ENCODE peak calls at places on chromosomes 16 and 17, in four cellular contexts. One of them, this sample, is unnamed. For H3K27me3, H3K9me3 and H3K4me1, the result is how much of the 10 kb centered on the place peaks cover.

GRCh38 chr17:61504697-61505096 is 52.5 kb downstream of the TBX4 start:
- DNase-seq in heart right ventricle: no peak
- DNase-seq in cardiac muscle cell: no peak
- DNase-seq in tibial nerve: no peak
- DNase-seq in this sample: no peak

GRCh38 chr17:20944014-20944905 is 98.6 kb downstream of the USP22 start:
- DNase-seq in heart right ventricle: no peak
- DNase-seq in cardiac muscle cell: peak
- DNase-seq in tibial nerve: no peak
- DNase-seq in this sample: no peak

GRCh38 chr16:49482690-49483089 is 109.1 kb downstream of the C16orf78 start:
- DNase-seq in heart right ventricle: no peak
- DNase-seq in cardiac muscle cell: no peak
- DNase-seq in tibial nerve: no peak
- DNase-seq in this sample: no peak

GRCh38 chr16:11254913-11255736 is 879 bp downstream of the SOCS1 start:
- DNase-seq in heart right ventricle: peak
- DNase-seq in cardiac muscle cell: peak
- DNase-seq in tibial nerve: no peak
- DNase-seq in this sample: peak

GRCh38 chr17:69235338-69236058 is 6.9 kb upstream of the ABCA10 start:
- DNase-seq in heart right ventricle: peak
- DNase-seq in cardiac muscle cell: peak
- DNase-seq in tibial nerve: peak
- DNase-seq in this sample: peak

GRCh38 chr16:67786491-67786890 is 19.9 kb downstream of the RANBP10 start:
- DNase-seq in heart right ventricle: no peak
- DNase-seq in cardiac muscle cell: no peak
- DNase-seq in tibial nerve: no peak
- DNase-seq in this sample: no peak

GRCh38 chr16:70483426-70483825 is 29.0 kb downstream of the FCSK start:
- DNase-seq in heart right ventricle: no peak
- DNase-seq in cardiac muscle cell: no peak
- DNase-seq in tibial nerve: no peak
- DNase-seq in this sample: no peak

GRCh38 chr17:45171338-45172231 is 9.9 kb downstream of the HEXIM2 start:
- DNase-seq in heart right ventricle: no peak
- DNase-seq in cardiac muscle cell: peak
- DNase-seq in tibial nerve: no peak
- DNase-seq in this sample: no peak

GRCh38 chr16:29312835-29313558 is 93.5 kb downstream of the NPIPB11 start:
- DNase-seq in heart right ventricle: no peak
- DNase-seq in cardiac muscle cell: no peak
- DNase-seq in tibial nerve: no peak
- DNase-seq in this sample: peak

GRCh38 chr16:30621765-30622164 is 11.6 kb upstream of the ZNF689 start:
- DNase-seq in heart right ventricle: no peak
- DNase-seq in cardiac muscle cell: no peak
- DNase-seq in tibial nerve: no peak
- DNase-seq in this sample: no peak

GRCh38 chr17:43006639-43007551 is at the start of gene IFI35:
- DNase-seq in heart right ventricle: peak
- DNase-seq in cardiac muscle cell: peak
- DNase-seq in tibial nerve: peak
- DNase-seq in this sample: peak

GRCh38 chr16:9364721-9365693 is 273.6 kb downstream of the HAPSTR1 start:
- DNase-seq in heart right ventricle: peak
- DNase-seq in cardiac muscle cell: no peak
- DNase-seq in tibial nerve: peak
- DNase-seq in this sample: no peak

GRCh38 chr16:80563807-80564206 is 23.0 kb downstream of the DYNLRB2 start:
- DNase-seq in heart right ventricle: no peak
- DNase-seq in cardiac muscle cell: no peak
- DNase-seq in tibial nerve: no peak
- DNase-seq in this sample: no peak

GRCh38 chr16:69798466-69798865 is 36.3 kb downstream of the WWP2 start:
- DNase-seq in heart right ventricle: no peak
- DNase-seq in cardiac muscle cell: peak
- DNase-seq in tibial nerve: no peak
- DNase-seq in this sample: peak

GRCh38 chr16:17572145-17572544 is 101.4 kb upstream of the XYLT1 start:
- DNase-seq in heart right ventricle: no peak
- DNase-seq in cardiac muscle cell: no peak
- DNase-seq in tibial nerve: no peak
- DNase-seq in this sample: no peak

GRCh38 chr17:81336296-81336929 is 41.3 kb upstream of the SLC38A10 start:
- DNase-seq in heart right ventricle: no peak
- DNase-seq in cardiac muscle cell: no peak
- DNase-seq in tibial nerve: no peak
- DNase-seq in this sample: peak

GRCh38 chr17:58822148-58823050 is 66.7 kb downstream of the PPM1E start:
- DNase-seq in heart right ventricle: no peak
- DNase-seq in cardiac muscle cell: no peak
- DNase-seq in tibial nerve: no peak
- DNase-seq in this sample: peak

GRCh38 chr17:77840156-77840555 is 118.3 kb upstream of the TNRC6C start:
- DNase-seq in heart right ventricle: no peak
- DNase-seq in cardiac muscle cell: no peak
- DNase-seq in tibial nerve: no peak
- DNase-seq in this sample: no peak

GRCh38 chr17:81397314-81398169 is 2.3 kb downstream of the BAHCC1 start:
- DNase-seq in heart right ventricle: no peak
- DNase-seq in cardiac muscle cell: peak
- DNase-seq in tibial nerve: no peak
- DNase-seq in this sample: peak

GRCh38 chr17:43334744-43335400 is 63.9 kb upstream of the ARL4D start:
- DNase-seq in heart right ventricle: no peak
- DNase-seq in cardiac muscle cell: peak
- DNase-seq in tibial nerve: no peak
- DNase-seq in this sample: no peak

GRCh38 chr17:81020767-81021497 is 14.0 kb upstream of the BAIAP2 start:
- DNase-seq in heart right ventricle: peak
- DNase-seq in cardiac muscle cell: no peak
- DNase-seq in tibial nerve: no peak
- DNase-seq in this sample: peak

GRCh38 chr16:70674221-70675014 is 11.4 kb downstream of the MTSS2 start:
- DNase-seq in heart right ventricle: no peak
- DNase-seq in cardiac muscle cell: no peak
- DNase-seq in tibial nerve: no peak
- DNase-seq in this sample: no peak

GRCh38 chr17:56173958-56174357 is 20.7 kb downstream of the ANKFN1 start:
- DNase-seq in heart right ventricle: no peak
- DNase-seq in cardiac muscle cell: no peak
- DNase-seq in tibial nerve: no peak
- DNase-seq in this sample: no peak

GRCh38 chr17:57021226-57021940 is 43.5 kb downstream of the SCPEP1 start:
- DNase-seq in heart right ventricle: no peak
- DNase-seq in cardiac muscle cell: no peak
- DNase-seq in tibial nerve: no peak
- DNase-seq in this sample: no peak

GRCh38 chr16:15607700-15608396 is 35.1 kb downstream of the MARF1 start:
- DNase-seq in heart right ventricle: peak
- DNase-seq in cardiac muscle cell: no peak
- DNase-seq in tibial nerve: peak
- DNase-seq in this sample: no peak

GRCh38 chr16:17244865-17245264 is 225.9 kb downstream of the XYLT1 start:
- DNase-seq in heart right ventricle: no peak
- DNase-seq in cardiac muscle cell: no peak
- DNase-seq in tibial nerve: no peak
- DNase-seq in this sample: no peak

GRCh38 chr16:11205754-11206459 is 50.1 kb downstream of the SOCS1 start:
- DNase-seq in heart right ventricle: no peak
- DNase-seq in cardiac muscle cell: no peak
- DNase-seq in tibial nerve: no peak
- DNase-seq in this sample: no peak

GRCh38 chr17:80246266-80246681 is 14.4 kb upstream of the RNF213 start:
- DNase-seq in heart right ventricle: no peak
- DNase-seq in cardiac muscle cell: no peak
- DNase-seq in tibial nerve: no peak
- DNase-seq in this sample: no peak

GRCh38 chr17:76585048-76585648 is 512 bp downstream of the ST6GALNAC2 start:
- DNase-seq in heart right ventricle: peak
- DNase-seq in cardiac muscle cell: peak
- DNase-seq in tibial nerve: no peak
- DNase-seq in this sample: no peak

GRCh38 chr17:43468746-43469544 is 14.8 kb upstream of the DHX8 start:
- DNase-seq in heart right ventricle: no peak
- DNase-seq in cardiac muscle cell: no peak
- DNase-seq in tibial nerve: no peak
- DNase-seq in this sample: no peak

GRCh38 chr17:17528101-17528500 is 31.9 kb upstream of the RASD1 start:
- DNase-seq in heart right ventricle: no peak
- DNase-seq in cardiac muscle cell: no peak
- DNase-seq in tibial nerve: no peak
- DNase-seq in this sample: peak

GRCh38 chr17:82014432-82014831 is 8.2 kb downstream of the CENPX start:
- DNase-seq in heart right ventricle: no peak
- DNase-seq in cardiac muscle cell: no peak
- DNase-seq in tibial nerve: no peak
- DNase-seq in this sample: no peak

GRCh38 chr16:17211797-17212196 is 259.0 kb downstream of the XYLT1 start:
- DNase-seq in heart right ventricle: no peak
- DNase-seq in cardiac muscle cell: peak
- DNase-seq in tibial nerve: no peak
- DNase-seq in this sample: peak

DNA sequence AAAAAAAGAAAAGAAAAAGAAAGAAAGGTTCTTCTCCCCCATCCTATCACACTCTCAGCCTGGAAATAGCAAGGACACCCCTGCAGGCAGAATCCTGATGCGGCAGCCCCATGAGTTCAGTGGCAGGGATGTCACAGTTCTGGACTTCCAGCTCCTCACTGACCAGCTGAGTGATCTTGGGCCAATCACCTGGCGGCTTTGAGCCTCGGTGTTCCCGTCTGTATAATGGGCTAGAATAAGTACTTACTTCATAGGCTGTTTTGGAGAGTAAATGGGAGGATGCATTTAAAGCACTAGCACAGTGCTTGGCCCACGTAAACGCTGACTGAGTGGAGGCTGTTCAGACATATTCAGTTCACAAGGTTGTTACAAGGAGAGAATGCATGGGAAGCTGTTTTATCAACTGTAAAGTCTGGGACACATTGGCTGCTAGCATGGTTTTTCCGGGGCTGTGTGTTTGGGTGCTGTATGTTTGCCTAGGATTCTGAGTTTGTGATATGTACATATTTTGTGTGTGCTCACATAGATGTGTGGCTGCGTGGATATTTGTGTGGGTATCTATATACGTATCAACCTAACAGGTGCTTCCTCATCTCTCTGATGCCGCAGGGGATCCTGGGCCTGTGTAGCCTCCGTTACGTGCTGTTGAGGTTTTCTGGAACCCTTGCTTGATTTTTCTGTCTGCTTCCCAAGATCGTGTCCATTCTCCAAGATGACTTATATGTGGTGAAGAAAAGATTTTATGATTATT is 3.4 kb downstream of the BHLHA9 start:
- DNase-seq in heart right ventricle: no peak
- DNase-seq in cardiac muscle cell: no peak
- DNase-seq in tibial nerve: no peak
- DNase-seq in this sample: no peak
- H3K27me3 ChIP-seq in heart right ventricle: under half
- H3K27me3 ChIP-seq in cardiac muscle cell: under half
- H3K27me3 ChIP-seq in tibial nerve: under half
- H3K27me3 ChIP-seq in this sample: under half

GRCh38 chr16:998615-999014 is 17.0 kb downstream of the SOX8 start:
- DNase-seq in heart right ventricle: no peak
- DNase-seq in cardiac muscle cell: no peak
- DNase-seq in tibial nerve: no peak
- DNase-seq in this sample: no peak
- H3K9me3 ChIP-seq in heart right ventricle: under half
- H3K9me3 ChIP-seq in cardiac muscle cell: under half
- H3K9me3 ChIP-seq in tibial nerve: under half
- H3K9me3 ChIP-seq in this sample: under half

GRCh38 chr17:41799366-41799765 is 12.4 kb downstream of the P3H4 start:
- DNase-seq in heart right ventricle: no peak
- DNase-seq in cardiac muscle cell: no peak
- DNase-seq in tibial nerve: no peak
- DNase-seq in this sample: no peak
- H3K4me1 ChIP-seq in heart right ventricle: under half
- H3K4me1 ChIP-seq in cardiac muscle cell: under half
- H3K4me1 ChIP-seq in tibial nerve: under half
- H3K4me1 ChIP-seq in this sample: under half

GRCh38 chr16:4021916-4022315 is 94.3 kb downstream of the ADCY9 start:
- DNase-seq in heart right ventricle: no peak
- DNase-seq in cardiac muscle cell: no peak
- DNase-seq in tibial nerve: no peak
- DNase-seq in this sample: no peak
- H3K27me3 ChIP-seq in heart right ventricle: under half
- H3K27me3 ChIP-seq in cardiac muscle cell: under half
- H3K27me3 ChIP-seq in tibial nerve: under half
- H3K27me3 ChIP-seq in this sample: under half

DNA sequence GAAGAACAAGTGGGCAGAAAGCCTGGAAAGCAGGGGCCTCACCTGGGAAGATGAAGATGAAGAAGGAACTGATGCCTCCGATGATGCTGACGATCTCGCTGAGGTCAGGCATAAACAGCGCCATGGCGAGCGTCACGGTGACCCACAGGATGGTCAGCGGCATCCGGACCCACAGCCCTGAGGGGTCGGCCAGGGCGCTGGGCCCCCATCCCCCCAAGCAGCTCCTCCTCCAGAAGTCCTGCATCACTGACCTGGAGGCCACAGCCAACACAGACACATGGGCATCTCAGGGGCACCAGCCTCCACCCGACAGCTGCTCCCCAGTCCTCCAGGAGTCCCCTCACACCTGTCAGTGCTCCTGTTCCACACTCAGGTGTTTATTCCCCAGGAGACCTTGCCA is 26.1 kb downstream of the SLC38A8 start:
- DNase-seq in heart right ventricle: no peak
- DNase-seq in cardiac muscle cell: no peak
- DNase-seq in tibial nerve: no peak
- DNase-seq in this sample: no peak
- H3K9me3 ChIP-seq in heart right ventricle: under half
- H3K9me3 ChIP-seq in cardiac muscle cell: under half
- H3K9me3 ChIP-seq in tibial nerve: under half
- H3K9me3 ChIP-seq in this sample: under half